ENCODE peak calls at places on chromosomes 1 and 21, in eight cellular contexts. N, L, M, S, Y, U, V and O are unnamed samples.

GRCh38 chr1:67850611-67851075 is 17.4 kb upstream of the GNG12 start:
- DNase-seq in S (peak), U (peak), Y (no peak), M (no peak), L (no peak), V (no peak), N (no peak), O (peak)

GRCh38 chr1:36238433-36238832 is 14.2 kb downstream of the THRAP3 start:
- DNase-seq in N (no peak), Y (no peak), S (no peak), L (no peak), M (no peak), U (peak), V (no peak), O (no peak)

GRCh38 chr1:58932820-58933598 is 149.2 kb upstream of the JUN start:
- DNase-seq in V (no peak), U (peak), L (peak), Y (peak), S (no peak), N (no peak), M (no peak), O (peak)

GRCh38 chr1:178724386-178724733 is 684 bp upstream of the RALGPS2 start:
- DNase-seq in S (no peak), N (no peak), L (no peak), U (no peak), Y (no peak), V (no peak), M (no peak), O (no peak)

GRCh38 chr21:43697758-43698643 is 20.9 kb upstream of the PDXK start:
- DNase-seq in M (no peak), S (no peak), U (peak), N (no peak), Y (no peak), V (no peak), L (no peak), O (no peak)

GRCh38 chr1:77889240-77889637 is 815 bp downstream of the NEXN start:
- DNase-seq in U (peak), V (no peak), L (no peak), S (no peak), N (no peak), M (no peak), Y (no peak), O (no peak)

GRCh38 chr1:201408176-201408814 is 9.2 kb upstream of the LAD1 start:
- DNase-seq in M (no peak), L (peak), V (peak), Y (peak), U (peak), N (no peak), S (peak), O (peak)

GRCh38 chr1:41322835-41323234 is 38.4 kb upstream of the FOXO6 start:
- DNase-seq in N (no peak), M (no peak), Y (peak), U (no peak), L (peak), V (peak), S (peak), O (no peak)

GRCh38 chr1:112263464-112263863 is 132.6 kb upstream of the CTTNBP2NL start:
- DNase-seq in S (no peak), L (no peak), N (no peak), V (no peak), Y (no peak), M (no peak), U (peak), O (no peak)

GRCh38 chr1:96643519-96643918 is 78.1 kb upstream of the PTBP2 start:
- DNase-seq in Y (no peak), S (no peak), M (no peak), V (no peak), U (no peak), L (no peak), N (no peak), O (no peak)

GRCh38 chr1:234489692-234490065 is 10.7 kb upstream of the TARBP1 start:
- DNase-seq in V (no peak), U (no peak), M (no peak), Y (no peak), L (no peak), S (no peak), N (no peak), O (no peak)

GRCh38 chr1:176541663-176542062 is 78.7 kb downstream of the PAPPA2 start:
- DNase-seq in M (no peak), V (no peak), U (no peak), L (no peak), Y (no peak), S (no peak), N (no peak), O (no peak)